ENCODE peak calls at places on chromosomes 16 and 17, in four cellular contexts. One of them, this sample, is unnamed.

GRCh38 chr16:20851601-20852000 is 45.3 kb downstream of the REXO5 start:
- DNase-seq in right cardiac atrium: peak; percentile 88
- DNase-seq in IMR-90: peak; percentile 92
- DNase-seq in dorsolateral prefrontal cortex: no peak
- DNase-seq in this sample: no peak

GRCh38 chr16:27315333-27316037 is 1.7 kb downstream of the IL4R start:
- DNase-seq in right cardiac atrium: peak; percentile 86
- DNase-seq in IMR-90: peak; percentile 65
- DNase-seq in dorsolateral prefrontal cortex: no peak
- DNase-seq in this sample: no peak

GRCh38 chr17:61862975-61863800 is at the start of gene BRIP1:
- DNase-seq in right cardiac atrium: peak; percentile 91
- DNase-seq in IMR-90: peak; percentile 93
- DNase-seq in dorsolateral prefrontal cortex: peak; percentile 62
- DNase-seq in this sample: peak; percentile 72

GRCh38 chr17:41518789-41519449 is at the start of gene KRT15:
- DNase-seq in right cardiac atrium: no peak
- DNase-seq in IMR-90: peak; percentile 28
- DNase-seq in dorsolateral prefrontal cortex: no peak
- DNase-seq in this sample: no peak

GRCh38 chr16:78317871-78318270 is 218.4 kb downstream of the WWOX start:
- DNase-seq in right cardiac atrium: peak; percentile 27
- DNase-seq in IMR-90: no peak
- DNase-seq in dorsolateral prefrontal cortex: no peak
- DNase-seq in this sample: no peak

GRCh38 chr17:46739982-46740381 is 78.5 kb downstream of the WNT3 start:
- DNase-seq in right cardiac atrium: no peak
- DNase-seq in IMR-90: no peak
- DNase-seq in dorsolateral prefrontal cortex: no peak
- DNase-seq in this sample: no peak

GRCh38 chr17:27247071-27247957 is 46.6 kb upstream of the WSB1 start:
- DNase-seq in right cardiac atrium: peak; percentile 69
- DNase-seq in IMR-90: peak; percentile 85
- DNase-seq in dorsolateral prefrontal cortex: no peak
- DNase-seq in this sample: no peak

GRCh38 chr16:2001035-2001434 is 8.6 kb downstream of the ZNF598 start:
- DNase-seq in right cardiac atrium: no peak
- DNase-seq in IMR-90: no peak
- DNase-seq in dorsolateral prefrontal cortex: no peak
- DNase-seq in this sample: no peak

GRCh38 chr16:19505600-19506303 is 16.1 kb downstream of the GDE1 start:
- DNase-seq in right cardiac atrium: no peak
- DNase-seq in IMR-90: peak; percentile 17
- DNase-seq in dorsolateral prefrontal cortex: no peak
- DNase-seq in this sample: no peak

GRCh38 chr16:3728424-3729160 is 11.3 kb upstream of the TRAP1 start:
- DNase-seq in right cardiac atrium: no peak
- DNase-seq in IMR-90: no peak
- DNase-seq in dorsolateral prefrontal cortex: no peak
- DNase-seq in this sample: no peak

DNA sequence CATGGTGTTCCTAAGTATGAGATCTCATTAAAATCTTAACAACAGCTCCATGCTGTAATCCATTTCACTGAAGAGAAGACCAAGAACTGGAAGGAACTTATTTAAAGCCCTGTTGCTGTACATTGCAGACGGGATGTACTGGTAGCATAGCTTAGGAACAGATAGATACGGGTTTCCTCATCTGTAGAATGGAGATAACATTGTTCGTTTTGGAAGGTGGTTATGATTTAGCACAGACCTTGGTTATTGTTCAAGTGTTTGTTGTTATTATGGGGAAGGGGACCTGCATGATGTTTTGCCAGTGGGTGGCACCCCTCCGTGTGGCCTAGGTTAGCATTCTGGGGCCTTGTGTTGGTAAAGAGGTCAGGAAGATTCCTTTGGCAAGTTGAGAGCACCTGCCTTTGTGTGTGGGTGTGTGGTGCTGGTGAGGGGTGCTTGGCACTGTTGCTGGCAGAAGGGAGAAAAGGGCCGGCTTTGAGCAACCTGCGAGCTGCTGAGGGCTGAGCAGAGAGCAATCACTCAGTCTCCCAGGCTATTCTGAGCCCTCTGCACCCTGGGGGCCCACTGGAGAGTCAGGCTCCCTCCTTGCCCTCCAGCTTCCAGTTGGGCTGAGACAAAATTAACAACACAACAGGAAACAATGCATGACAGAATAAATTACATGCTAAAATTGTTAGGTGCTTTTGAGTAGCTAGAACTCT is 2.3 kb downstream of the TAOK2 start:
- DNase-seq in right cardiac atrium: no peak
- DNase-seq in IMR-90: no peak
- DNase-seq in dorsolateral prefrontal cortex: no peak
- DNase-seq in this sample: no peak
- H3K27ac ChIP-seq in right cardiac atrium: peak overlapping the region; percentile 88
- H3K27ac ChIP-seq in IMR-90: no peak overlapping the region
- H3K27ac ChIP-seq in dorsolateral prefrontal cortex: peak overlapping the region; percentile 93
- H3K27ac ChIP-seq in this sample: peak overlapping the region; percentile 41

GRCh38 chr17:39696731-39697130 is 3.1 kb upstream of the ERBB2 start:
- DNase-seq in right cardiac atrium: no peak
- DNase-seq in IMR-90: no peak
- DNase-seq in dorsolateral prefrontal cortex: no peak
- DNase-seq in this sample: no peak
- H3K27ac ChIP-seq in right cardiac atrium: no peak overlapping the region
- H3K27ac ChIP-seq in IMR-90: no peak overlapping the region
- H3K27ac ChIP-seq in dorsolateral prefrontal cortex: no peak overlapping the region
- H3K27ac ChIP-seq in this sample: no peak overlapping the region

GRCh38 chr17:1037238-1037879 is 40.4 kb downstream of the TIMM22 start:
- DNase-seq in right cardiac atrium: no peak
- DNase-seq in IMR-90: no peak
- DNase-seq in dorsolateral prefrontal cortex: no peak
- DNase-seq in this sample: no peak

GRCh38 chr17:1034652-1035210 is 37.8 kb downstream of the TIMM22 start:
- DNase-seq in right cardiac atrium: no peak
- DNase-seq in IMR-90: no peak
- DNase-seq in dorsolateral prefrontal cortex: no peak
- DNase-seq in this sample: no peak

GRCh38 chr17:1036171-1036844 is 39.4 kb downstream of the TIMM22 start:
- DNase-seq in right cardiac atrium: no peak
- DNase-seq in IMR-90: no peak
- DNase-seq in dorsolateral prefrontal cortex: no peak
- DNase-seq in this sample: no peak

GRCh38 chr17:1036845-1037237 is 39.9 kb downstream of the TIMM22 start:
- DNase-seq in right cardiac atrium: no peak
- DNase-seq in IMR-90: no peak
- DNase-seq in dorsolateral prefrontal cortex: no peak
- DNase-seq in this sample: no peak

GRCh38 chr17:1035546-1036170 is 38.7 kb downstream of the TIMM22 start:
- DNase-seq in right cardiac atrium: no peak
- DNase-seq in IMR-90: no peak
- DNase-seq in dorsolateral prefrontal cortex: no peak
- DNase-seq in this sample: no peak
- H3K27ac ChIP-seq in right cardiac atrium: no peak overlapping the region
- H3K27ac ChIP-seq in IMR-90: no peak overlapping the region
- H3K27ac ChIP-seq in dorsolateral prefrontal cortex: peak overlapping the region; percentile 47
- H3K27ac ChIP-seq in this sample: no peak overlapping the region

GRCh38 chr17:43907425-43907981 is at the start of gene MPP2:
- DNase-seq in right cardiac atrium: peak; percentile 68
- DNase-seq in IMR-90: peak; percentile 58
- DNase-seq in dorsolateral prefrontal cortex: peak; percentile 70
- DNase-seq in this sample: peak; percentile 69

GRCh38 chr17:43906951-43907424 is 348 bp downstream of the MPP2 start:
- DNase-seq in right cardiac atrium: no peak
- DNase-seq in IMR-90: no peak
- DNase-seq in dorsolateral prefrontal cortex: no peak
- DNase-seq in this sample: no peak

GRCh38 chr17:43905985-43906852 is 1.1 kb downstream of the MPP2 start:
- DNase-seq in right cardiac atrium: peak; percentile 80
- DNase-seq in IMR-90: peak; percentile 45
- DNase-seq in dorsolateral prefrontal cortex: peak; percentile 82
- DNase-seq in this sample: no peak

GRCh38 chr17:43908111-43908721 is 880 bp upstream of the MPP2 start:
- DNase-seq in right cardiac atrium: peak; percentile 74
- DNase-seq in IMR-90: peak; percentile 65
- DNase-seq in dorsolateral prefrontal cortex: peak; percentile 74
- DNase-seq in this sample: no peak

GRCh38 chr17:43905400-43905984 is 1.8 kb downstream of the MPP2 start:
- DNase-seq in right cardiac atrium: no peak
- DNase-seq in IMR-90: no peak
- DNase-seq in dorsolateral prefrontal cortex: no peak
- DNase-seq in this sample: no peak
- H3K27ac ChIP-seq in right cardiac atrium: no peak overlapping the region
- H3K27ac ChIP-seq in IMR-90: no peak overlapping the region
- H3K27ac ChIP-seq in dorsolateral prefrontal cortex: peak overlapping the region; percentile 97
- H3K27ac ChIP-seq in this sample: peak overlapping the region; percentile 94

GRCh38 chr16:30651124-30652004 is 604 bp downstream of the PRR14 start:
- DNase-seq in right cardiac atrium: peak; percentile 75
- DNase-seq in IMR-90: peak; percentile 46
- DNase-seq in dorsolateral prefrontal cortex: peak; percentile 24
- DNase-seq in this sample: no peak
- H3K27ac ChIP-seq in right cardiac atrium: peak overlapping the region; percentile 99
- H3K27ac ChIP-seq in IMR-90: peak overlapping the region; percentile 73
- H3K27ac ChIP-seq in dorsolateral prefrontal cortex: peak overlapping the region; percentile 95
- H3K27ac ChIP-seq in this sample: peak overlapping the region; percentile 96

DNA sequence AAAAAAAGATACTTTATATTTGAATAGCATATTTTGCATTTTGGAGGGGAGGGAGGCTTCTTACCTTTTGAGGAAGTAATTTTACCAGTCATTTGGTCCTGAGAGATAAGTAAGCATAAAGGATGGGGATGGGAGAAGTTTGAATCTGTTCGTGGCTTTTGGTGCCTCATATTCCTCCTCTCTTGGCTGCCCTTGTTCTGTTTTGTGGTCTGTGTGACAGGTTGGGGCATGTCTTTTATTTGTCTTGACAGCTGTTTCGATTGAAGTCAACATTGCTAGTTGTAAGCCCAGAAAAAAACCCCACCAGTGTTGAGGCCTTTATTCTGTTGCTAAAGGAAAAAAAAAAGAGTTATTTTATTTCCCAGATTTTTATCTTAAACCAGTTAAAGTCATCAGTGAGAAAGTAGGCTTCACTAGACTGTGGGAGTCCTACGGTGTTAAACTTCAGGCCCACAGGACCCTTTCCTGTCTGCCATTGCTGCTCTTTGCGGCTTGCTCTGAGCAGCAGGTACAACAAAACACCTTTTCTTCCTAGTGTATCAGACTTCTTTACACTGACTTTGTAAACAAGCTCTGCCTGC is 11.4 kb downstream of the SLC7A6 start:
- DNase-seq in right cardiac atrium: no peak
- DNase-seq in IMR-90: no peak
- DNase-seq in dorsolateral prefrontal cortex: no peak
- DNase-seq in this sample: no peak
- H3K27ac ChIP-seq in right cardiac atrium: peak overlapping the region; percentile 25
- H3K27ac ChIP-seq in IMR-90: no peak overlapping the region
- H3K27ac ChIP-seq in dorsolateral prefrontal cortex: no peak overlapping the region
- H3K27ac ChIP-seq in this sample: no peak overlapping the region